ENCODE peak calls at places on chromosomes 7 and 10, in ten cellular contexts. N is cardiac muscle cell, R is tibial artery, A is ovary, G is dorsolateral prefrontal cortex, M is uterus, W is Peyer's patch, K is cardiac fibroblast, X is endodermal cell, T is heart left ventricle. B is an unnamed sample.

GRCh38 chr10:14146005-14146404 is 184.7 kb downstream of the FRMD4A start:
- DNase-seq in N (no peak), R (no peak), A (no peak), G (no peak), M (no peak), W (no peak), K (peak), X (no peak), T (no peak), B (no peak)

GRCh38 chr10:31142026-31142425 is 110.4 kb upstream of the ZNF438 start:
- DNase-seq in N (no peak), R (no peak), A (no peak), G (no peak), M (no peak), W (no peak), K (peak), X (no peak), T (no peak), B (no peak)

GRCh38 chr7:68038621-68039314 is 1042.1 kb downstream of the TYW1 start:
- DNase-seq in N (no peak), R (no peak), A (no peak), G (no peak), M (no peak), W (no peak), K (peak), X (no peak), T (no peak), B (no peak)

GRCh38 chr7:103989200-103989784 is at the start of gene RELN:
- DNase-seq in N (peak), R (no peak), A (no peak), G (no peak), M (no peak), W (no peak), K (peak), X (peak), T (no peak), B (no peak)

GRCh38 chr10:17029581-17030271 is 99.9 kb downstream of the CUBN start:
- DNase-seq in N (no peak), R (peak), A (peak), G (peak), M (peak), W (peak), K (peak), X (peak), T (peak), B (peak)

GRCh38 chr7:98394377-98394836 is 6.5 kb downstream of the BAIAP2L1 start:
- DNase-seq in N (no peak), R (no peak), A (no peak), G (no peak), M (no peak), W (no peak), K (peak), X (no peak), T (no peak), B (no peak)

GRCh38 chr7:69108041-69108440 is 490.2 kb upstream of the AUTS2 start:
- DNase-seq in N (no peak), R (no peak), A (no peak), G (no peak), M (no peak), W (no peak), K (no peak), X (no peak), T (no peak), B (no peak)

GRCh38 chr10:76428541-76429330 is 997.3 kb downstream of the LRMDA start:
- DNase-seq in N (no peak), R (peak), A (no peak), G (no peak), M (no peak), W (no peak), K (peak), X (no peak), T (no peak), B (no peak)

GRCh38 chr7:9488555-9488954 is 1055.1 kb downstream of the NXPH1 start:
- DNase-seq in N (no peak), R (no peak), A (no peak), G (no peak), M (no peak), W (no peak), K (peak), X (no peak), T (no peak), B (no peak)

GRCh38 chr10:97539523-97540200 is 32.9 kb upstream of the ANKRD2 start:
- DNase-seq in N (no peak), R (no peak), A (peak), G (no peak), M (peak), W (no peak), K (peak), X (peak), T (no peak), B (no peak)

GRCh38 chr10:97540669-97541500 is 31.7 kb upstream of the ANKRD2 start:
- DNase-seq in N (no peak), R (no peak), A (no peak), G (no peak), M (peak), W (no peak), K (peak), X (peak), T (no peak), B (no peak)

GRCh38 chr10:97537186-97537869 is 35.3 kb upstream of the ANKRD2 start:
- DNase-seq in N (no peak), R (no peak), A (no peak), G (no peak), M (no peak), W (no peak), K (no peak), X (peak), T (no peak), B (no peak)

GRCh38 chr10:97538401-97538800 is 34.2 kb upstream of the ANKRD2 start:
- DNase-seq in N (no peak), R (no peak), A (no peak), G (no peak), M (no peak), W (no peak), K (no peak), X (no peak), T (no peak), B (no peak)

DNA sequence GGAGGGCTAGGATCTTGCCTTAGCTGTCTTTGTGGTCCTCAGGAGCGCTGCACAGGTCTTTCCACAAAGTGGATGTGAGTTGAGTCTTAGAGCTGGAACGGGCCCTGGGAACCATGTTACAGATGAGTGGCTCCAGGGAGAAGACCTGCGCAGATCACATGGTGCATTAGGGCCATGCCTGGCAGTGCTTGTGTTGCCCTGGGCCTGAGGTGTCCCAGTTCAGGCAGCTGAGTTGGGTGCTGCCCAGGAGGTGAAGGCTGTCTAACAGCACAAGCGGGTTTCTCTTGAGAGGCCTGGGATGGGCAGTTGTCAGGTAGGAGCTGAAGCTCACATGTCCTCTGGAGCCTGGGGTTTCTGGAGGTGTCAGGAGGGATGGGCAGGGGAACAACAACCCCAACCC is 33.7 kb upstream of the ANKRD2 start:
- DNase-seq in N (no peak), R (no peak), A (no peak), G (no peak), M (no peak), W (no peak), K (no peak), X (peak), T (no peak), B (peak)
- H3K4me3 ChIP-seq in N (no peak), R (no peak), A (no peak), G (no peak), M (no peak), W (no peak), K (no peak), X (no peak), T (no peak), B (no peak)

DNA sequence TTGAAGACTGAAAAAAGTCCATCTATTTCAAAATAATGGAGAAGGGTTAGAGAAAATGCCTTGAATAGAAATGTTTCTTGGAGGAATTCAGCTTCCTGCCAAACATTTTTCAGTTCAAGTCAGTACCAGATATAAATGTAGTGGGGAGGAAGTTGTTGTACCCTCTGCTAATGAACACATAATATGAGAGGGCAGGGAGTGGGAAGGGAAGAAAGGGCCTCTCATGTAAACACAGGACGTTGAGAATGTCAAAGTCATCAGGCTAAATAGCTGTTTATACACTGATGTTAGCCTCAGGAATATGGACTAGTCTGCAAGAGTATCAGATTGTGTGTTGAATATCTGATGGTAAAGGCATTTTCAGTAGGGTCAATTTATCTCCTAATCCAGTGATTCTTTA is 37.0 kb downstream of the GPR37 start:
- DNase-seq in N (no peak), R (no peak), A (no peak), G (no peak), M (no peak), W (no peak), K (no peak), X (no peak), T (no peak), B (no peak)
- TF ChIP-seq CTCF in N (no peak), R (no peak), A (no peak), G (no peak), M (no peak), W (no peak), K (no peak), X (no peak), T (no peak), B (no peak)

GRCh38 chr7:47601881-47602249 is 20.0 kb upstream of the TNS3 start:
- DNase-seq in N (no peak), R (no peak), A (no peak), G (no peak), M (no peak), W (no peak), K (no peak), X (no peak), T (peak), B (no peak)

GRCh38 chr7:47601119-47601880 is 19.4 kb upstream of the TNS3 start:
- DNase-seq in N (no peak), R (no peak), A (no peak), G (no peak), M (no peak), W (no peak), K (peak), X (no peak), T (peak), B (no peak)

GRCh38 chr7:47600199-47601118 is 18.5 kb upstream of the TNS3 start:
- DNase-seq in N (no peak), R (no peak), A (no peak), G (no peak), M (no peak), W (no peak), K (peak), X (no peak), T (peak), B (no peak)

GRCh38 chr7:47604496-47604890 is 22.6 kb upstream of the TNS3 start:
- DNase-seq in N (no peak), R (no peak), A (no peak), G (no peak), M (no peak), W (no peak), K (no peak), X (no peak), T (peak), B (no peak)

DNA sequence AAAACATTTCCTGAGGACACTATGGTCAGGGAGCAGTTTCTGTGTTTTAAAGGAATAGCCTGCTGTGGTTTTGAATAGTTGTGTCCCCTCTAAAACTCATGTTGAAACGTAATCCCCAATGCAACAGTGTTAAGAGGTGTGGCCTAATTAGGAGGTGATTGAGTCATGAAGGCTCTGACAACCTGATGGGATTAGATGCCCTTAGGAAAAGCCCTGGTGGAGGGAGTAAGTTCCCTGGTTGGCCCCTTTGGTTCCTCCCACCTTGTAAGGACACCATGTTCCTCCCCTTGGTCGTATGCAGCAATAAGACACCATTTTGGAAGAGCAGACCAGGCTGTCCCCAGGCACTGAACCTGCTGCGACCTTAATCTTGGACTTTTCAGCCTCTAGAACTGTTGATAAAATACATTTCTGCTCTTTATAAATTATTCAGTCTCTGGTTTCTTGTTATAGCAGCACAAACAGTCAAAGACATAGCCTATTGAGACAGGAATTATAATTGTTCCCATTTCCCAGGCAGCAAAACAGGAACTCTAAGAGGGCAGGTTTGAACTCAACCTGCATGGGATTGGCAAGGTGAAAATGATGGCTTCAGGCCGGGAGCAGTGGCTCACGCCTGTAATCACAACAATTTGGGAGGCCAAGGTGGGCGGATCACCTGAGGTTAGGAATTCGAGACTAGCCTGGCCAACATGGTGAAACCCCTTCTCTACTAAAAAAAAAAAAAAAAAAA is 20.5 kb upstream of the TNS3 start:
- DNase-seq in N (no peak), R (no peak), A (no peak), G (no peak), M (no peak), W (no peak), K (no peak), X (no peak), T (peak), B (no peak)
- H3K4me3 ChIP-seq in N (no peak), R (no peak), A (no peak), G (no peak), M (no peak), W (no peak), K (no peak), X (no peak), T (no peak), B (no peak)

GRCh38 chr7:91866599-91867148 is 13.8 kb downstream of the MTERF1 start:
- DNase-seq in N (no peak), R (no peak), A (no peak), G (no peak), M (no peak), W (no peak), K (no peak), X (no peak), T (no peak), B (no peak)

GRCh38 chr7:91872069-91872468 is 8.4 kb downstream of the MTERF1 start:
- DNase-seq in N (no peak), R (no peak), A (no peak), G (no peak), M (no peak), W (no peak), K (no peak), X (no peak), T (no peak), B (no peak)

GRCh38 chr7:91864070-91864469 is 16.4 kb downstream of the MTERF1 start:
- DNase-seq in N (no peak), R (no peak), A (no peak), G (no peak), M (no peak), W (no peak), K (no peak), X (no peak), T (no peak), B (no peak)

GRCh38 chr7:91872928-91873327 is 7.6 kb downstream of the MTERF1 start:
- DNase-seq in N (no peak), R (no peak), A (no peak), G (no peak), M (no peak), W (no peak), K (no peak), X (no peak), T (no peak), B (no peak)

DNA sequence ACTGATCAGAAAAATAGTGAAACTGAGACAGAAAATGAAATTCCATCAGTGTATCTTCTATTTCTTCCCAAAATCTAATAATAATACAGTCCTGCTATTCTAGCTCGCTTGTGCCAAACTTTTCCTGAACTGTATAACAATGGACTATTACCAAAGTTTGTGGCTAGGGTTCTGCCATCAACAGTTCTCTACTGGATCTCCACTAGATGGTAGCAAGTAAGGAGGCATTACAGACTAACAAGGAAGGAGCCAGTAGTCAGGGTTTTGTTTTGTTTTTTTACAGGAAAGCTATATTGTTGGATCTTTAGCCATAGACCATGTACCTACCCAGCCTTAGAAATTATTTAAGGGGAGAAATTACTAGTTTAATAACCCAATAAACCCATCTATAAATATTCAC is 10.8 kb downstream of the MTERF1 start:
- DNase-seq in N (no peak), R (no peak), A (no peak), G (no peak), M (no peak), W (no peak), K (no peak), X (no peak), T (no peak), B (no peak)
- TF ChIP-seq CTCF in N (no peak), R (no peak), A (no peak), G (no peak), M (no peak), W (no peak), K (peak), X (peak), T (no peak), B (no peak)

GRCh38 chr10:112376578-112376855 is 2.6 kb downstream of the ACSL5 start:
- DNase-seq in N (no peak), R (no peak), A (no peak), G (no peak), M (no peak), W (no peak), K (no peak), X (no peak), T (no peak), B (no peak)
- H3K4me3 ChIP-seq in N (no peak), R (peak), A (peak), G (peak), M (peak), W (peak), K (no peak), X (no peak), T (peak), B (peak)

GRCh38 chr10:3452234-3452633 is 279.7 kb upstream of the PITRM1 start:
- DNase-seq in N (no peak), R (no peak), A (no peak), G (no peak), M (no peak), W (no peak), K (peak), X (peak), T (no peak), B (no peak)
- TF ChIP-seq CTCF in N (peak), R (peak), A (no peak), G (peak), M (peak), W (peak), K (peak), X (peak), T (peak), B (no peak)

DNA sequence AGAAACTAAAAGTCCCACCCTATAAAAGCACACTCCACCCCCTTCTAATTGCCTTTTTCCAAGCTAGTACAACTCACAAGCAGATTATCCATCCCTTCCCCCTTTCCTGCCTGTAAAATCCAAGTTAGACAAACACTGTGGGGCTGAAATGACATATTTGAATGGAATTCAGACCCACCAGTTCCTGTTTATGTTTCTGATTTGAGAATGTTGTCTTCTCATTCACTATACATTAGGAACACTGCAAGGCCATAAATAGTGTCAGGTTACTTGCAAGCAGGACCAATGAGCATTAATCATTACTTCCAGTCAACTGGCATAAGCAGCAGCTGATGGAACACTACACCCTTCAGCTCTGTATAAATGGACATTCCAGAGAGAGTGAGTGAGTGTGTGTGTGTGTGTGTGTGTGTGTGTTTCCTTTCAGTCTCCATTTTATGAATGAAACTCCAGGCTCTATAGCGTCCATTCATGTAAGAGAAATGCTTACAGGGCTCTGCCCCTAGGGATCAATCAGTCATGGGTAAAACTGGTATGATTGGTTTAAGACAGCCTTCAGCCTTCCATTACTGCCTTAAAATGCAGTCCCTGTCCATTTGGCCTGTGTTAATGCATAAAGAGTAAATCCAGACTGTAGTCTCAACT is 69.3 kb downstream of the ETV1 start:
- DNase-seq in N (peak), R (no peak), A (peak), G (no peak), M (no peak), W (no peak), K (peak), X (peak), T (no peak), B (no peak)
- H3K4me3 ChIP-seq in N (no peak), R (no peak), A (no peak), G (no peak), M (no peak), W (no peak), K (no peak), X (no peak), T (no peak), B (no peak)